ENCODE peak calls at places on chromosomes 4 and X, in nine cellular contexts. I is cardiac muscle cell; T is OCI-LY7; J is naive thymus-derived CD4-positive, alpha-beta T cell; W is GM23338; V is endothelial cell of umbilical vein; C is lower lobe of right lung; L is heart left ventricle; H is psoas muscle. D is an unnamed sample.

GRCh38 chr4:183140911-183141320 is 41.9 kb downstream of the WWC2 start:
- DNase-seq in I (no peak), T (no peak), J (no peak), W (no peak), V (peak), C (no peak), L (no peak), H (no peak), D (no peak)

GRCh38 chr4:118265312-118266144 is 87.3 kb downstream of the PRSS12 start:
- DNase-seq in I (no peak), T (no peak), J (no peak), W (peak), V (no peak), C (peak), L (no peak), H (no peak), D (peak)

GRCh38 chrX:1491851-1492349 is 39.2 kb upstream of the ASMTL start:
- DNase-seq in I (peak), T (peak), J (peak), W (peak), V (no peak), C (no peak), L (no peak), H (no peak), D (no peak)

GRCh38 chrX:121254336-121254735 is 206.9 kb downstream of the GLUD2 start:
- DNase-seq in I (no peak), T (no peak), J (no peak), W (peak), V (no peak), C (no peak), L (no peak), H (no peak), D (no peak)

GRCh38 chr4:16259531-16260246 is 33.4 kb upstream of the TAPT1 start:
- DNase-seq in I (no peak), T (no peak), J (no peak), W (no peak), V (no peak), C (no peak), L (no peak), H (no peak), D (no peak)

GRCh38 chr4:92122911-92123310 is 180.9 kb upstream of the GRID2 start:
- DNase-seq in I (no peak), T (no peak), J (no peak), W (no peak), V (no peak), C (no peak), L (no peak), H (no peak), D (no peak)

GRCh38 chr4:32752962-32753361 is 2032.8 kb downstream of the PCDH7 start:
- DNase-seq in I (no peak), T (no peak), J (no peak), W (no peak), V (no peak), C (no peak), L (no peak), H (no peak), D (no peak)

GRCh38 chr4:34269593-34269992 is 1974.7 kb downstream of the ARAP2 start:
- DNase-seq in I (no peak), T (no peak), J (no peak), W (no peak), V (no peak), C (no peak), L (no peak), H (no peak), D (no peak)

GRCh38 chrX:153411988-153412574 is 809 bp downstream of the ZFP92 start:
- DNase-seq in I (no peak), T (peak), J (no peak), W (no peak), V (no peak), C (no peak), L (no peak), H (no peak), D (no peak)

GRCh38 chr4:83082777-83083176 is 31.8 kb downstream of the PLAC8 start:
- DNase-seq in I (no peak), T (no peak), J (no peak), W (no peak), V (no peak), C (no peak), L (no peak), H (no peak), D (no peak)

GRCh38 chrX:64975491-64975890 is 759 bp downstream of the ZC4H2 start:
- DNase-seq in I (peak), T (peak), J (peak), W (peak), V (peak), C (peak), L (peak), H (peak), D (peak)

GRCh38 chr4:76781698-76782595 is 116.0 kb downstream of the SOWAHB start:
- DNase-seq in I (no peak), T (no peak), J (no peak), W (no peak), V (no peak), C (no peak), L (no peak), H (no peak), D (no peak)

GRCh38 chrX:21757960-21758359 is at the start of gene SMPX:
- DNase-seq in I (peak), T (no peak), J (no peak), W (no peak), V (no peak), C (no peak), L (peak), H (peak), D (no peak)

GRCh38 chr4:74944354-74944793 is 11.5 kb downstream of the PARM1 start:
- DNase-seq in I (no peak), T (no peak), J (no peak), W (no peak), V (no peak), C (peak), L (no peak), H (no peak), D (no peak)

GRCh38 chrX:64093761-64094160 is 111.7 kb downstream of the AMER1 start:
- DNase-seq in I (peak), T (peak), J (no peak), W (peak), V (peak), C (no peak), L (no peak), H (no peak), D (no peak)

GRCh38 chr4:15414601-15415091 is 13.2 kb upstream of the C1QTNF7 start:
- DNase-seq in I (no peak), T (no peak), J (no peak), W (no peak), V (no peak), C (no peak), L (no peak), H (no peak), D (no peak)

GRCh38 chr4:6893449-6894085 is 16.1 kb upstream of the TBC1D14 start:
- DNase-seq in I (no peak), T (no peak), J (no peak), W (no peak), V (no peak), C (no peak), L (no peak), H (no peak), D (peak)

GRCh38 chr4:77600521-77601451 is 4.8 kb upstream of the CXCL13 start:
- DNase-seq in I (peak), T (peak), J (peak), W (peak), V (peak), C (no peak), L (no peak), H (no peak), D (peak)

GRCh38 chrX:43693602-43694406 is 37.7 kb downstream of the MAOA start:
- DNase-seq in I (no peak), T (no peak), J (no peak), W (no peak), V (peak), C (peak), L (no peak), H (no peak), D (no peak)

GRCh38 chr4:156913234-156913633 is 58.4 kb downstream of the PDGFC start:
- DNase-seq in I (no peak), T (no peak), J (no peak), W (no peak), V (no peak), C (no peak), L (no peak), H (no peak), D (no peak)

GRCh38 chrX:150621652-150622051 is 53.2 kb downstream of the MTM1 start:
- DNase-seq in I (no peak), T (no peak), J (no peak), W (no peak), V (no peak), C (no peak), L (no peak), H (no peak), D (no peak)

GRCh38 chr4:94158883-94159282 is 48.8 kb upstream of the SMARCAD1 start:
- DNase-seq in I (no peak), T (no peak), J (no peak), W (no peak), V (no peak), C (no peak), L (no peak), H (no peak), D (no peak)

GRCh38 chr4:5050520-5050955 is 742 bp upstream of the STK32B start:
- DNase-seq in I (peak), T (peak), J (peak), W (peak), V (peak), C (peak), L (peak), H (peak), D (peak)

GRCh38 chr4:14916554-14917304 is 85.6 kb upstream of the CPEB2 start:
- DNase-seq in I (no peak), T (no peak), J (no peak), W (no peak), V (no peak), C (no peak), L (peak), H (no peak), D (no peak)

GRCh38 chr4:169372791-169373190 is 102.0 kb upstream of the SH3RF1 start:
- DNase-seq in I (no peak), T (no peak), J (no peak), W (no peak), V (no peak), C (no peak), L (no peak), H (no peak), D (no peak)

GRCh38 chr4:124641715-124642380 is 70.7 kb downstream of the ANKRD50 start:
- DNase-seq in I (no peak), T (no peak), J (no peak), W (no peak), V (peak), C (no peak), L (no peak), H (no peak), D (no peak)

GRCh38 chr4:13024147-13025105 is 459.7 kb downstream of the RAB28 start:
- DNase-seq in I (no peak), T (no peak), J (no peak), W (no peak), V (no peak), C (no peak), L (no peak), H (no peak), D (no peak)

GRCh38 chr4:12409507-12410190 is 981.0 kb upstream of the HS3ST1 start:
- DNase-seq in I (no peak), T (no peak), J (no peak), W (no peak), V (peak), C (no peak), L (no peak), H (no peak), D (no peak)

GRCh38 chrX:40303256-40304077 is 205.7 kb upstream of the BCOR start:
- DNase-seq in I (no peak), T (peak), J (no peak), W (no peak), V (no peak), C (no peak), L (no peak), H (no peak), D (no peak)

GRCh38 chr4:62014982-62015739 is 815.0 kb downstream of the ADGRL3 start:
- DNase-seq in I (no peak), T (no peak), J (no peak), W (no peak), V (no peak), C (no peak), L (no peak), H (no peak), D (no peak)

GRCh38 chr4:176988226-176988625 is 195.5 kb upstream of the VEGFC start:
- DNase-seq in I (no peak), T (no peak), J (no peak), W (no peak), V (peak), C (no peak), L (no peak), H (no peak), D (peak)

GRCh38 chrX:70262952-70263567 is 3.1 kb upstream of the P2RY4 start:
- DNase-seq in I (peak), T (peak), J (no peak), W (peak), V (peak), C (no peak), L (peak), H (no peak), D (peak)

GRCh38 chr4:11720292-11720691 is 291.6 kb upstream of the HS3ST1 start:
- DNase-seq in I (peak), T (no peak), J (peak), W (peak), V (peak), C (no peak), L (no peak), H (no peak), D (peak)

GRCh38 chrX:41386222-41386990 is 52.4 kb downstream of the DDX3X start:
- DNase-seq in I (no peak), T (no peak), J (no peak), W (peak), V (no peak), C (no peak), L (no peak), H (no peak), D (no peak)

GRCh38 chrX:1673337-1673736 is 58.5 kb downstream of the ASMT start:
- DNase-seq in I (peak), T (peak), J (peak), W (peak), V (peak), C (no peak), L (no peak), H (no peak), D (peak)

GRCh38 chr4:9765091-9765490 is 16.3 kb upstream of the DRD5 start:
- DNase-seq in I (peak), T (peak), J (no peak), W (peak), V (peak), C (no peak), L (no peak), H (no peak), D (peak)

GRCh38 chrX:65581661-65582339 is 47.2 kb upstream of the LAS1L start:
- DNase-seq in I (peak), T (peak), J (peak), W (peak), V (peak), C (no peak), L (peak), H (peak), D (peak)

GRCh38 chr4:169033660-169034059 is 23.6 kb upstream of the CBR4 start:
- DNase-seq in I (no peak), T (no peak), J (no peak), W (no peak), V (no peak), C (no peak), L (no peak), H (no peak), D (no peak)

GRCh38 chr4:148030486-148030885 is 298.6 kb downstream of the ARHGAP10 start:
- DNase-seq in I (no peak), T (peak), J (no peak), W (no peak), V (no peak), C (no peak), L (no peak), H (no peak), D (no peak)

GRCh38 chr4:27009539-27009938 is 148.9 kb downstream of the STIM2 start:
- DNase-seq in I (peak), T (peak), J (no peak), W (no peak), V (peak), C (no peak), L (no peak), H (no peak), D (no peak)

GRCh38 chrX:18887177-18887820 is 96.6 kb downstream of the PHKA2 start:
- DNase-seq in I (no peak), T (no peak), J (peak), W (peak), V (no peak), C (peak), L (peak), H (peak), D (peak)

GRCh38 chrX:18887821-18888205 is 96.1 kb downstream of the PHKA2 start:
- DNase-seq in I (no peak), T (no peak), J (no peak), W (no peak), V (no peak), C (no peak), L (no peak), H (no peak), D (no peak)

GRCh38 chrX:18886005-18886343 is 97.9 kb downstream of the PHKA2 start:
- DNase-seq in I (no peak), T (no peak), J (peak), W (no peak), V (no peak), C (no peak), L (no peak), H (no peak), D (no peak)

GRCh38 chrX:18885317-18886004 is 98.5 kb downstream of the PHKA2 start:
- DNase-seq in I (no peak), T (no peak), J (no peak), W (peak), V (peak), C (no peak), L (no peak), H (no peak), D (no peak)

GRCh38 chrX:18886344-18887161 is 97.4 kb downstream of the PHKA2 start:
- DNase-seq in I (peak), T (peak), J (peak), W (peak), V (peak), C (peak), L (peak), H (peak), D (peak)
- H3K4me3 ChIP-seq in I (peak), T (no peak), J (peak), W (peak), V (peak), C (peak), L (peak), H (peak), D (peak)

DNA sequence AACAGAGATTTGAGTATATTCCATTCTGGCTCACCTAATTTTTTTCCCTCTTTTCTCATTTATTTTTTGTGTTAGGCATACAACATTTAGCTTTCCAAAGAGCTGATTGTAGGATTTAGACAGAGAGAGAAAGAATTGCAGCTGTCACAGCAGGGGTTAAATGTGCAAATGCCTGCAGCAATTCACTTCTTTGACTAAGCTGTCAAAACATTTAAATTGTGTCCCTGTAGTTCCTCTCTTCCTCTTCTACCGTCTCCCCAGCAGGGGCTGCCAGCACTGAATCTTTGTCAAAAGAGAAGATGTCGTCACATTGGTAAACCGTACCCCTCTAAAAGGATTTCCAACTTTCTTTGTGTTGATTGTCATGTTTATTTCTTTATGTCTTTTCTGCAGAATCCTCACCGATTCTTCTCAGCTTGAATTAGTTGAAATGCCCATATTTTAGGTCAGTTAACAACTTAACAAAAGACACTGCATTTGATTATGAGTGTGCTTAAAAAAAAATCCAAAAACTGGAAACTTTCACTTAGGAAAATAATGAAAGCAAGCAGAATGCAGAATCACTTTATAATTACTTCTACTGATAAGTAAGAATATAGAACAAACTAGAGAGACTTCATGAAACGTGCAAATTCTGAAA is 111.1 kb upstream of the PTPN13 start:
- DNase-seq in I (peak), T (no peak), J (no peak), W (peak), V (no peak), C (no peak), L (no peak), H (no peak), D (no peak)
- H3K4me3 ChIP-seq in I (no peak), T (no peak), J (no peak), W (peak), V (no peak), C (no peak), L (no peak), H (no peak), D (no peak)

GRCh38 chrX:72122621-72123275 is 9.0 kb downstream of the RTL5 start:
- DNase-seq in I (no peak), T (no peak), J (no peak), W (no peak), V (no peak), C (no peak), L (no peak), H (no peak), D (no peak)
- H3K4me3 ChIP-seq in I (no peak), T (no peak), J (no peak), W (no peak), V (no peak), C (no peak), L (no peak), H (no peak), D (no peak)

GRCh38 chr4:2257361-2258001 is 4.4 kb downstream of the MXD4 start:
- DNase-seq in I (no peak), T (no peak), J (no peak), W (no peak), V (no peak), C (peak), L (peak), H (peak), D (no peak)

GRCh38 chr4:2260336-2261109 is 1.4 kb downstream of the MXD4 start:
- DNase-seq in I (no peak), T (no peak), J (no peak), W (no peak), V (no peak), C (peak), L (peak), H (peak), D (no peak)

GRCh38 chr4:2258091-2259035 is 3.5 kb downstream of the MXD4 start:
- DNase-seq in I (no peak), T (no peak), J (no peak), W (no peak), V (no peak), C (peak), L (peak), H (peak), D (no peak)

GRCh38 chr4:2259541-2260267 is 2.2 kb downstream of the MXD4 start:
- DNase-seq in I (no peak), T (no peak), J (no peak), W (no peak), V (no peak), C (peak), L (peak), H (peak), D (no peak)

GRCh38 chr4:2259036-2259540 is 2.8 kb downstream of the MXD4 start:
- DNase-seq in I (no peak), T (no peak), J (no peak), W (no peak), V (no peak), C (peak), L (peak), H (peak), D (no peak)
- H3K4me3 ChIP-seq in I (no peak), T (no peak), J (no peak), W (no peak), V (no peak), C (peak), L (peak), H (peak), D (no peak)

GRCh38 chr4:109547394-109547793 is 12.7 kb upstream of the MCUB start:
- DNase-seq in I (no peak), T (no peak), J (no peak), W (no peak), V (peak), C (no peak), L (no peak), H (no peak), D (no peak)

GRCh38 chr4:109553130-109553529 is 6.9 kb upstream of the MCUB start:
- DNase-seq in I (no peak), T (no peak), J (no peak), W (no peak), V (no peak), C (no peak), L (no peak), H (no peak), D (no peak)

GRCh38 chr4:109552240-109552639 is 7.8 kb upstream of the MCUB start:
- DNase-seq in I (no peak), T (no peak), J (no peak), W (no peak), V (no peak), C (no peak), L (no peak), H (no peak), D (no peak)

GRCh38 chr4:109548655-109549054 is 11.4 kb upstream of the MCUB start:
- DNase-seq in I (no peak), T (no peak), J (no peak), W (no peak), V (peak), C (no peak), L (peak), H (no peak), D (no peak)
- H3K4me3 ChIP-seq in I (no peak), T (no peak), J (no peak), W (no peak), V (no peak), C (no peak), L (no peak), H (no peak), D (no peak)